ENCODE peak calls at places on chromosomes 16 and 17, in nine cellular contexts. C, S, J, V, P, U, W, G and K are unnamed samples.

GRCh38 chr17:17403899-17404576 is 72.8 kb upstream of the MED9 start:
- DNase-seq in U (no peak), W (peak; percentile 51), P (no peak), G (no peak), V (no peak), C (no peak), J (no peak), S (no peak), K (peak; percentile 30)

GRCh38 chr17:67105213-67105612 is 60.9 kb downstream of the CACNG1 start:
- DNase-seq in W (no peak), S (no peak), G (no peak), P (no peak), U (peak; percentile 86), J (peak; percentile 3), V (no peak), C (peak; percentile 86), K (no peak)

GRCh38 chr17:71970312-71970711 is 150.5 kb upstream of the SOX9 start:
- DNase-seq in P (no peak), G (no peak), J (no peak), C (peak; percentile 7), S (no peak), V (peak; percentile 49), W (no peak), U (peak; percentile 24), K (no peak)

GRCh38 chr16:24409045-24409444 is 130.3 kb upstream of the RBBP6 start:
- DNase-seq in V (no peak), S (no peak), W (no peak), C (no peak), J (no peak), G (no peak), P (no peak), U (no peak), K (no peak)

GRCh38 chr17:50625032-50625871 is 9.4 kb upstream of the ABCC3 start:
- DNase-seq in U (no peak), C (no peak), S (no peak), J (no peak), W (no peak), G (no peak), V (no peak), P (no peak), K (no peak)

GRCh38 chr17:28528329-28529011 is 22.3 kb downstream of the FOXN1 start:
- DNase-seq in J (no peak), C (no peak), W (no peak), V (no peak), P (peak; percentile 65), G (no peak), U (peak; percentile 29), S (no peak), K (no peak)

GRCh38 chr17:14398766-14399165 is 97.9 kb downstream of the HS3ST3B1 start:
- DNase-seq in S (no peak), C (no peak), P (no peak), U (no peak), W (no peak), J (no peak), G (no peak), V (no peak), K (no peak)

GRCh38 chr17:68697850-68698313 is 96.7 kb upstream of the FAM20A start:
- DNase-seq in C (peak; percentile 22), U (peak; percentile 88), W (no peak), J (peak; percentile 68), P (peak; percentile 46), V (no peak), S (no peak), G (peak; percentile 27), K (no peak)

GRCh38 chr17:40857535-40857934 is 9.5 kb downstream of the KRT12 start:
- DNase-seq in U (peak; percentile 22), C (peak; percentile 22), V (no peak), W (no peak), G (no peak), J (peak; percentile 54), S (no peak), P (no peak), K (no peak)
- TF ChIP-seq CTCF in U (no peak), C (no peak), V (no peak), W (no peak), G (no peak), J (no peak), S (no peak), P (no peak), K (no peak)

GRCh38 chr17:62727916-62728672 is 80.0 kb downstream of the MARCHF10 start:
- DNase-seq in W (no peak), C (no peak), S (no peak), J (no peak), V (no peak), P (no peak), G (no peak), U (no peak), K (no peak)

GRCh38 chr17:62722625-62723024 is 85.5 kb downstream of the MARCHF10 start:
- DNase-seq in U (no peak), C (no peak), S (no peak), W (no peak), P (no peak), V (no peak), J (no peak), G (no peak), K (no peak)

GRCh38 chr17:62725791-62726249 is 82.3 kb downstream of the MARCHF10 start:
- DNase-seq in S (no peak), V (no peak), W (no peak), J (no peak), P (no peak), C (peak; percentile 49), U (peak; percentile 42), G (no peak), K (no peak)

GRCh38 chr17:62723842-62724241 is 84.3 kb downstream of the MARCHF10 start:
- DNase-seq in S (no peak), V (no peak), P (no peak), C (no peak), J (no peak), U (peak; percentile 47), W (no peak), G (no peak), K (no peak)

DNA sequence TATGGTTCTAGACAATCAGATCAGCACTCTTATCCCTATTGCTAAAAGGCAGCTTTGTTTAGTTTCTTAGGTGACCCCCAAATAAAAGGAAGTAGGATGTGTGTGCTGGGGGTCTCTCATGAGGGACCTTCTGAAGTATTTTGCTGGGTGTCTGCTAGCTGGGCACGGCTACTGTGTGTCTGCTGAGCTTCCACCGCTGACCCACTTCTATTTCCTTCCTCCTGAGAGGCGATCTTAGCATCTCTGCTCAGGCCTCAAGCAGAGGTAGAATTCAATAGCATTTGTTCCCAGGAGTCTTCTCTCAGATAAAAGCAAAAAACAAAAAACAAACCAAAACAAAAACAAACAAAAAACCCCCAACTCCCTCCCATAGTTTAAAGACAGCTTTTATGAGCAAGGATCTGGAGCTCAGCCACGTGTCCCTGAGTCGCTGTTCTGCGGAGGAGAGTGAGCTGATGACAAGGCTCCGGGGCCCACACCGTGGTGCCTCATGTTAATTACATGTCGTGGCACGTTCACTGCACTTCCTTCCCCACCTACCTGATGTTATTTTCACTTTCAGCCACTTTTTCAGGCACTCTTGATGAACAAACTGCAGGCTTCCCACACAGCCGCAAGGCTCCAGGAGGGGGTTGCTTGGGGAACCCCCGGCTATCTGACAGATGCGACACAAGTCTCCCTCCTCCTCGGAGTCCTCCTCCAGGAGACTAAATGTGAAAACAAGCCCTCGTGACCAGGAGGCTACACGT is 83.5 kb downstream of the MARCHF10 start:
- DNase-seq in V (no peak), U (no peak), W (no peak), J (no peak), S (no peak), C (no peak), G (no peak), P (no peak), K (peak; percentile 46)
- TF ChIP-seq CTCF in V (no peak), U (no peak), W (no peak), J (no peak), S (no peak), C (no peak), G (no peak), P (no peak), K (no peak)

GRCh38 chr16:89455692-89456091 is 34.7 kb downstream of the ANKRD11 start:
- DNase-seq in S (no peak), G (no peak), W (no peak), C (no peak), J (no peak), P (no peak), V (no peak), U (no peak), K (no peak)

GRCh38 chr16:89452241-89452640 is 38.1 kb downstream of the ANKRD11 start:
- DNase-seq in W (no peak), C (no peak), P (no peak), U (no peak), J (no peak), G (no peak), V (no peak), S (no peak), K (no peak)

GRCh38 chr16:89455178-89455577 is 35.2 kb downstream of the ANKRD11 start:
- DNase-seq in G (no peak), V (no peak), P (no peak), W (no peak), C (no peak), J (no peak), S (no peak), U (no peak), K (no peak)

GRCh38 chr16:89452925-89453324 is 37.4 kb downstream of the ANKRD11 start:
- DNase-seq in V (no peak), G (no peak), S (no peak), C (no peak), U (no peak), J (no peak), P (no peak), W (no peak), K (no peak)

DNA sequence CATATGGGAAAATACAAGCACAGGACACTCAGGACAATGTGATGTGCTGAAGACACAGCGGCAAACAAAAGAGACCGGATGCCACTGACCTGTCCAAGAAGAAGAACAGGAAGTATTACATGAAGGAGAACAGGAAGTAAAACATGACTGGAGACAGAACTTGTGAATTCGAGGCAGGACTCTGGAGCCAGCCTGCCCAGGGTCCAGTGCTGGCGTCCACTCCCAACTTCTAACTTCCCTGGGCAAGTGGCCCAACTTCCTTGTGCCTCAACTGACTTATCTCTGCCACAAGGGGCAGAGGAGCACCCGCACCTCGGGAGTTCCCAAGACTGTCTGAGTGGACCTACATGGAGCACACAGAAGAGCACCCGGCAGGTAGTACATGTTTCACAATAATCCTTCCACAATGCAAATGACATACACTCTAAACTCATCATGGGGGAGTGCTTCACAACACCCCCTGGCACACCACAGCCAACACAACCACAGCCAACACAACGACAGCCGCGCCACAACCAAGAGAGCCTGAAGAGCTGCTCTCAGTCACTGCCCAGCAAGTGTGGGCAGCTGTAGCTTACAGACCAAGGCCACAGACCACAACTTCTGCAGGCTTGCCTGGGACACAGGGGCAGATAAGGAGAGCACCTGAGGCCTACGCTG is 36.6 kb downstream of the ANKRD11 start:
- DNase-seq in G (peak; percentile 42), W (no peak), J (no peak), V (no peak), S (no peak), P (no peak), U (peak; percentile 59), C (no peak), K (no peak)
- TF ChIP-seq CTCF in G (peak; percentile 27), W (peak; percentile 36), J (peak; percentile 7), V (peak; percentile 49), S (peak; percentile 45), P (no peak), U (peak; percentile 38), C (peak; percentile 57), K (no peak)

GRCh38 chr17:35740216-35740615 is 8.8 kb downstream of the RASL10B start:
- DNase-seq in W (no peak), S (no peak), C (no peak), G (no peak), V (no peak), P (no peak), U (no peak), J (no peak), K (no peak)

GRCh38 chr17:35742896-35743477 is 10.1 kb downstream of the GAS2L2 start:
- DNase-seq in G (no peak), C (no peak), P (no peak), W (peak; percentile 45), V (no peak), J (no peak), S (no peak), U (no peak), K (no peak)

GRCh38 chr17:35738519-35739133 is 7.2 kb downstream of the RASL10B start:
- DNase-seq in S (no peak), V (no peak), W (no peak), U (no peak), P (no peak), J (no peak), C (no peak), G (no peak), K (no peak)

GRCh38 chr17:35742496-35742895 is 10.5 kb downstream of the GAS2L2 start:
- DNase-seq in V (no peak), U (no peak), J (no peak), W (no peak), C (no peak), S (no peak), G (no peak), P (no peak), K (no peak)

GRCh38 chr17:35740997-35741931 is 9.8 kb downstream of the RASL10B start:
- DNase-seq in S (no peak), V (no peak), G (no peak), J (no peak), P (no peak), W (no peak), U (no peak), C (no peak), K (no peak)
- TF ChIP-seq CTCF in S (peak; percentile 16), V (no peak), G (no peak), J (no peak), P (no peak), W (no peak), U (no peak), C (no peak), K (no peak)